ENCODE peak calls at places on chromosomes 1 and 21, in four cellular contexts. C is GM23338, D is H1, U is K562. W is an unnamed sample.

GRCh38 chr1:101257500-101258325 is 20.9 kb downstream of the S1PR1 start:
- DNase-seq in C (no peak), D (no peak), U (peak; percentile 80), W (no peak)

GRCh38 chr1:19232526-19232851 is 18.8 kb downstream of the EMC1 start:
- DNase-seq in C (no peak), D (no peak), U (no peak), W (no peak)

GRCh38 chr1:151968058-151968457 is 25.6 kb downstream of the S100A10 start:
- DNase-seq in C (peak; percentile 80), D (peak; percentile 67), U (peak; percentile 51), W (peak; percentile 56)

GRCh38 chr1:117051224-117052064 is 8.7 kb upstream of the TTF2 start:
- DNase-seq in C (no peak), D (no peak), U (no peak), W (peak; percentile 32)

GRCh38 chr1:5856246-5856815 is 135.9 kb downstream of the NPHP4 start:
- DNase-seq in C (peak; percentile 14), D (no peak), U (no peak), W (peak; percentile 52)

GRCh38 chr1:71296551-71296950 is 215.7 kb upstream of the ZRANB2 start:
- DNase-seq in C (no peak), D (no peak), U (no peak), W (no peak)

GRCh38 chr1:22922640-22923039 is 50.0 kb downstream of the LACTBL1 start:
- DNase-seq in C (no peak), D (no peak), U (no peak), W (peak; percentile 73)

GRCh38 chr21:18161841-18162240 is 82.8 kb upstream of the CHODL start:
- DNase-seq in C (no peak), D (no peak), U (no peak), W (no peak)

GRCh38 chr21:32301596-32301995 is 2.9 kb downstream of the MRAP start:
- DNase-seq in C (no peak), D (no peak), U (no peak), W (no peak)

GRCh38 chr1:44418022-44418673 is 13.1 kb downstream of the RNF220 start:
- DNase-seq in C (peak; percentile 57), D (no peak), U (no peak), W (peak; percentile 16)

GRCh38 chr21:24224411-24224810 is 1382.9 kb downstream of the MRPL39 start:
- DNase-seq in C (no peak), D (no peak), U (no peak), W (no peak)

GRCh38 chr1:18018381-18018780 is 89.2 kb upstream of the IGSF21 start:
- DNase-seq in C (no peak), D (no peak), U (no peak), W (no peak)

GRCh38 chr1:209883341-209883971 is 54.6 kb upstream of the SYT14 start:
- DNase-seq in C (no peak), D (no peak), U (no peak), W (peak; percentile 57)

GRCh38 chr1:67427947-67428346 is 2.3 kb downstream of the SERBP1 start:
- DNase-seq in C (no peak), D (no peak), U (no peak), W (peak; percentile 21)

GRCh38 chr21:38649120-38649519 is 150.8 kb upstream of the ERG start:
- DNase-seq in C (no peak), D (no peak), U (no peak), W (no peak)

GRCh38 chr1:94236630-94237290 is 624 bp downstream of the ARHGAP29 start:
- DNase-seq in C (peak; percentile 69), D (no peak), U (no peak), W (no peak)

GRCh38 chr1:104294259-104294658 is 544.6 kb downstream of the AMY1C start:
- DNase-seq in C (no peak), D (no peak), U (no peak), W (no peak)

GRCh38 chr1:110319332-110320167 is 19.6 kb upstream of the RBM15 start:
- DNase-seq in C (no peak), D (no peak), U (no peak), W (no peak)

GRCh38 chr1:82392513-82392912 is 591.8 kb downstream of the ADGRL2 start:
- DNase-seq in C (no peak), D (no peak), U (no peak), W (peak; percentile 6)

GRCh38 chr1:167227934-167228378 is 7.3 kb downstream of the POU2F1 start:
- DNase-seq in C (peak; percentile 67), D (no peak), U (peak; percentile 38), W (no peak)

GRCh38 chr1:64038965-64039926 is 164.2 kb upstream of the UBE2U start:
- DNase-seq in C (peak; percentile 72), D (no peak), U (no peak), W (peak; percentile 84)

GRCh38 chr1:161726631-161727342 is 5.4 kb downstream of the FCRLB start:
- DNase-seq in C (peak; percentile 90), D (peak; percentile 85), U (peak; percentile 96), W (peak; percentile 47)

GRCh38 chr1:156692958-156693857 is 12.2 kb downstream of the CRABP2 start:
- DNase-seq in C (peak; percentile 100), D (peak; percentile 96), U (peak; percentile 81), W (no peak)

GRCh38 chr1:52901384-52901783 is 20.2 kb downstream of the ECHDC2 start:
- DNase-seq in C (no peak), D (no peak), U (no peak), W (no peak)

GRCh38 chr1:1665815-1666251 is 7.0 kb upstream of the CDK11B start:
- DNase-seq in C (peak; percentile 47), D (peak; percentile 88), U (peak; percentile 50), W (no peak)

GRCh38 chr1:205251576-205251975 is 23.8 kb downstream of the TMCC2 start:
- DNase-seq in C (no peak), D (no peak), U (no peak), W (no peak)
- H3K27ac ChIP-seq in C (no peak overlapping the region), D (no peak overlapping the region), U (no peak overlapping the region), W (no peak overlapping the region)

GRCh38 chr1:79004916-79005315 is 1.6 kb downstream of the ADGRL4 start:
- DNase-seq in C (no peak), D (no peak), U (no peak), W (peak; percentile 39)
- H3K4me2 ChIP-seq in C (no peak overlapping the region), D (no peak overlapping the region), U (no peak overlapping the region), W (peak overlapping the region; percentile 100)

GRCh38 chr1:11013160-11013531 is 692 bp downstream of the TARDBP start:
- DNase-seq in C (no peak), D (no peak), U (no peak), W (no peak)
- TF ChIP-seq POLR2AphosphoS5 in C (no peak), D (no peak), U (no peak), W (no peak)

GRCh38 chr1:40421348-40421693 is 29.0 kb upstream of the ZFP69B start:
- DNase-seq in C (no peak), D (no peak), U (no peak), W (no peak)
- H3K27ac ChIP-seq in C (no peak overlapping the region), D (no peak overlapping the region), U (no peak overlapping the region), W (no peak overlapping the region)

GRCh38 chr1:230982698-230983097 is 3.8 kb downstream of the ARV1 start:
- DNase-seq in C (no peak), D (no peak), U (no peak), W (no peak)
- H3K4me2 ChIP-seq in C (no peak overlapping the region), D (no peak overlapping the region), U (no peak overlapping the region), W (no peak overlapping the region)

W was measured in endothelial cell of umbilical vein.